ENCODE peak calls at places on chromosomes 4 and X, in four cellular contexts. D is tibial nerve, A is stomach, Z is tibial artery. X is an unnamed sample.

GRCh38 chr4:85556293-85556692 is 81.3 kb downstream of the ARHGAP24 start:
- DNase-seq in D (no peak), A (no peak), Z (no peak), X (no peak)

GRCh38 chr4:87390931-87391782 is at the start of gene HSD17B11:
- DNase-seq in D (peak; percentile 79), A (peak; percentile 87), Z (peak; percentile 95), X (peak; percentile 67)

GRCh38 chr4:7256989-7257810 is 64.9 kb downstream of the SORCS2 start:
- DNase-seq in D (peak; percentile 81), A (no peak), Z (no peak), X (no peak)

GRCh38 chr4:145301386-145302080 is 121.1 kb upstream of the OTUD4 start:
- DNase-seq in D (no peak), A (no peak), Z (no peak), X (no peak)

GRCh38 chr4:158229768-158230167 is 19.5 kb downstream of the TMEM144 start:
- DNase-seq in D (no peak), A (no peak), Z (no peak), X (no peak)

GRCh38 chrX:37357436-37357835 is 8.3 kb downstream of the PRRG1 start:
- DNase-seq in D (no peak), A (no peak), Z (no peak), X (no peak)

GRCh38 chrX:139973290-139973689 is 8.0 kb upstream of the CXorf66 start:
- DNase-seq in D (no peak), A (no peak), Z (no peak), X (no peak)

GRCh38 chrX:636971-637659 is 6.5 kb downstream of the SHOX start:
- DNase-seq in D (no peak), A (peak; percentile 2), Z (no peak), X (no peak)

GRCh38 chr4:183503497-183504063 is 1.3 kb upstream of the ING2 start:
- DNase-seq in D (no peak), A (no peak), Z (no peak), X (no peak)

GRCh38 chr4:16045687-16046086 is 38.1 kb downstream of the PROM1 start:
- DNase-seq in D (no peak), A (no peak), Z (no peak), X (no peak)

GRCh38 chr4:1714303-1715001 is 2.3 kb upstream of the SLBP start:
- DNase-seq in D (no peak), A (no peak), Z (no peak), X (no peak)

GRCh38 chr4:118280501-118281218 is 72.1 kb downstream of the PRSS12 start:
- DNase-seq in D (no peak), A (peak; percentile 55), Z (no peak), X (peak; percentile 52)

GRCh38 chr4:77010841-77011354 is 61.3 kb downstream of the SEPTIN11 start:
- DNase-seq in D (no peak), A (no peak), Z (no peak), X (no peak)

GRCh38 chr4:129358571-129358970 is 262.6 kb downstream of the C4orf33 start:
- DNase-seq in D (no peak), A (no peak), Z (no peak), X (peak; percentile 18)

GRCh38 chrX:129654652-129655546 is at the start of gene APLN:
- DNase-seq in D (no peak), A (peak; percentile 27), Z (peak; percentile 30), X (no peak)

GRCh38 chrX:3263681-3264126 is 82.7 kb downstream of the MXRA5 start:
- DNase-seq in D (no peak), A (no peak), Z (no peak), X (no peak)

GRCh38 chrX:16785247-16786138 is 773 bp upstream of the TXLNG start:
- DNase-seq in D (no peak), A (peak; percentile 40), Z (peak; percentile 21), X (no peak)

GRCh38 chr4:42531631-42532030 is 125.3 kb downstream of the ATP8A1 start:
- DNase-seq in D (no peak), A (no peak), Z (no peak), X (no peak)

GRCh38 chr4:38174811-38175210 is 214.6 kb downstream of the PTTG2 start:
- DNase-seq in D (no peak), A (no peak), Z (peak; percentile 32), X (no peak)

GRCh38 chr4:6963139-6963611 is 53.5 kb downstream of the TBC1D14 start:
- DNase-seq in D (no peak), A (no peak), Z (no peak), X (no peak)

GRCh38 chrX:10007604-10008003 is 40.4 kb downstream of the CLDN34 start:
- DNase-seq in D (no peak), A (no peak), Z (no peak), X (no peak)

DNA sequence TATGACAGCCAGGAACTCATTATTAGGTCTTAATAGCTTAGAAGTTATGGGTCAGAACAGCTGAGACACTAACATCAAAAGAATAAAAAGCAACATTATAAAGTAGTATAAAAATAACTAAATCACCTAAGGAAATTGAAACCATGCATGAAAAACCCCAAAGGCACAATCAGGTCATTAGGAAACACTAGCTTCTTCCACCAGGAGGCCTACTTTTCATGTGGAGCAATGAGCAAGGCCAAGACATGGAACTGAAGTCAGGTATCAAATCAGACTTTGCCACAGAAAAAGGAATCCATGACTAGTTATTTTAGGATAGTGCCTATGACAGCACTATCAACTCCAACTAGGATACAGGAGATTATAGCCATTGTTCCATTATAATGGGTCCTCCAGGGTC is 7.9 kb downstream of the HUWE1 start:
- DNase-seq in D (no peak), A (no peak), Z (no peak), X (no peak)
- TF ChIP-seq CTCF in D (no peak), A (no peak), Z (no peak), X (no peak)

DNA sequence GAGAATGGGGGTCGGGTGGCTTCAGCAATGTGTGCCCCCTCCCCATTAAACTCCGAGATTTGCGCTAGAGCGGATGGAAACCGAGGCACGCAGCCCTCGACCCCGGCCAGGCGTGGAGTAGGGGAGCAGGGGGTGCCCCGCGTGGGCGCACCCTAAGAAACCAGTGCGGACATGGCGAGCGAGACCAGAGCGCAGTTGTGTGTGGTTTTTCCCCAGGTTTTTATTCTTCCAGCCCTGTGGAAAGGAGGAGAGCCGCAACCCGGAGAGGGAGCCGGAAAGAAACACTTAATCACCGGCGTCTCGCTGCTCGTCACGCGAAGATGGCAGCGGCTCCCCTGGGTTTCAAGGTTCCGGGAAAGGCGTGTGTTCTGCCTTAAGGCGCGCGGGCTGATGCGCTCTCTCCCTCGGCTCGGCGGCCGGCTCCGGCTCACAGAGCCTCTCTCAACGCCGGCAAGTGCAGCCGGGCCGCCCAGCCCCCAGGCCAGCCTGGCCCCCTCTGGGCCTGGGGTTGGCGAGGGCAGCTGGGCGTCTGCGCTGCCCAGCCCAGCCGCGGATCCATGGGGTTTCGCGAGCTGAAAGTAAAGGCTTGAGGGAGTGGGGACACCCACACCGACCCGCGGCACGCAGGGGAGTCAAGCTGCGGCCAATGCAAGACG is 73.9 kb upstream of the BCOR start:
- DNase-seq in D (no peak), A (no peak), Z (no peak), X (no peak)
- H3K4me3 ChIP-seq in D (peak overlapping the region; percentile 23), A (peak overlapping the region; percentile 48), Z (peak overlapping the region; percentile 58), X (peak overlapping the region; percentile 44)

GRCh38 chrX:78123190-78123589 is 16.3 kb downstream of the TAF9B start:
- DNase-seq in D (no peak), A (no peak), Z (no peak), X (no peak)

GRCh38 chrX:78129714-78130113 is 9.7 kb downstream of the TAF9B start:
- DNase-seq in D (no peak), A (no peak), Z (no peak), X (no peak)

GRCh38 chrX:78125148-78125547 is 14.3 kb downstream of the TAF9B start:
- DNase-seq in D (no peak), A (no peak), Z (no peak), X (no peak)

GRCh38 chrX:78119521-78120227 is 15.6 kb downstream of the PGK1 start:
- DNase-seq in D (no peak), A (no peak), Z (no peak), X (no peak)

DNA sequence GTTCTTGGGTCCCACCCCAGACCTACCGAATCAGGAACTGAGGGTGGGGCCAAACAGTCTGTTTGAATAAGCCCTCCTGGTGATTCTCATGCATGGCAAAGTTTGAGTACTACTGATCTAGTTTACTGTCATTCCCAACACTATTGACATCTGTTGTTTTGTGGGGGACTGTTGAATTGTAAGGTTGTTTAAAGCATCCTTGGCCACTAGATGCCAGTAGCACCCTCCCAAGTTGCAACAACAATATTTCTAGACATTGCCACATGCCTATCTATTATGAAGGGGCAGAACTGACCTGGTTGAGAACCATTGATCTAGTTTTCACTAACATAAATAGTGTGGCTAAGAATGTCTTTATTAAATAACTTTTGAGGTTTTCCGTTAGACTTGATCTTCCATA is 15.1 kb downstream of the TAF9B start:
- DNase-seq in D (no peak), A (no peak), Z (no peak), X (no peak)
- TF ChIP-seq CTCF in D (no peak), A (no peak), Z (no peak), X (peak; percentile 42)

GRCh38 chr4:173056271-173056670 is 112.3 kb upstream of the GALNT7 start:
- DNase-seq in D (no peak), A (no peak), Z (no peak), X (no peak)

GRCh38 chr4:173056708-173057107 is 111.9 kb upstream of the GALNT7 start:
- DNase-seq in D (no peak), A (peak; percentile 57), Z (no peak), X (no peak)

GRCh38 chr4:173046818-173047217 is 121.8 kb upstream of the GALNT7 start:
- DNase-seq in D (no peak), A (no peak), Z (no peak), X (no peak)

GRCh38 chr4:173052439-173052838 is 116.2 kb upstream of the GALNT7 start:
- DNase-seq in D (no peak), A (no peak), Z (no peak), X (no peak)

DNA sequence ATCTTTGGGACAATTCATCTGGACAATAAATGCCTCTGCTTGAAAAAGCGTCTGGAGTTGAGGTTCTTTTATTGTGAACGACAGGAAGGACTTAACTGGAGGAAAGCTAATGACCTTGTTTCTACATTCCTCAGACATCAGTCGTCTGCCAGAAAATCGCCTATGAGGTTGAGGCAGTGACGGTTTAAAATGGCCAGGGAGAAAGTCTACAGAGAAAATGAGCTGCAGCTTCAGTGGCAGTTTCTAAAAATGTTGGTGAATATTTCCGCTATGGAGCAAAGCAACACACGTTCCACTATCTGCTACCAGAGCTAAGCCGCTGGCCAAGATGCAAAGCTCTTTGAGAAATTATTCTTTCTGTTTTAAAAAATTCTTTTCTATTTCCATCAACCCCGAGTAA is 116.9 kb upstream of the GALNT7 start:
- DNase-seq in D (no peak), A (no peak), Z (no peak), X (peak; percentile 4)
- H3K4me3 ChIP-seq in D (no peak overlapping the region), A (peak overlapping the region; percentile 8), Z (peak overlapping the region; percentile 37), X (no peak overlapping the region)

DNA sequence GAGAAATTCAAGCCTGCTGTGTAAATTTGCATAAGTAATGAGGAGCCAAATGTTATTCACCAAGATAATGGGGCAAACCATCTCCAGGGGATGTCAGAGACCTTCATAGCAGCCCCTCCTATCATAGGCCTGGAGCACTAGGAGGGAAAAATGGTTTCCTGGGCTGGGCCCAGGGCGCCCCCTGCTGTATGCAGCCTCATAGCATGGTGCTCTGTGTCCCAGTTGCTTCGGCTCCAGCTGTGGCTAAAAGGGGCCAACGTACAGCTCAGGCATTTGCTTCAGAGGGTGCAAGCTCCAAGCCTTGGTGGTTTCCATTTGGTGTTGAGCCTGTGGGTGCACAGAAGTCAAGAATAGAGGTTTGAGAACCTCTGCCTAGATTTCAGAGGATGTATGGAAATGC is 859.3 kb downstream of the RPA4 start:
- DNase-seq in D (no peak), A (no peak), Z (no peak), X (no peak)
- TF ChIP-seq CTCF in D (no peak), A (no peak), Z (no peak), X (no peak)

GRCh38 chr4:25674386-25674785 is 18.7 kb downstream of the SLC34A2 start:
- DNase-seq in D (no peak), A (no peak), Z (no peak), X (no peak)
- H3K4me3 ChIP-seq in D (no peak overlapping the region), A (no peak overlapping the region), Z (no peak overlapping the region), X (no peak overlapping the region)